ENCODE peak calls at places on chromosomes 6 and 20, in nine cellular contexts. One of them, this sample, is unnamed.

GRCh38 chr6:72401865-72402264 is 220.0 kb upstream of the KCNQ5 start:
- DNase-seq in CD4-positive, alpha-beta memory T cell: no peak
- DNase-seq in pancreas: no peak
- DNase-seq in brain microvascular endothelial cell: no peak
- DNase-seq in heart right ventricle: no peak
- DNase-seq in cardiac muscle cell: no peak
- DNase-seq in GM23248: no peak
- DNase-seq in effector memory CD4-positive, alpha-beta T cell: no peak
- DNase-seq in A549: no peak
- DNase-seq in this sample: no peak

GRCh38 chr6:137570307-137570832 is 76.2 kb upstream of the OLIG3 start:
- DNase-seq in CD4-positive, alpha-beta memory T cell: no peak
- DNase-seq in pancreas: no peak
- DNase-seq in brain microvascular endothelial cell: no peak
- DNase-seq in heart right ventricle: no peak
- DNase-seq in cardiac muscle cell: no peak
- DNase-seq in GM23248: no peak
- DNase-seq in effector memory CD4-positive, alpha-beta T cell: no peak
- DNase-seq in A549: no peak
- DNase-seq in this sample: no peak

GRCh38 chr6:33840064-33840926 is 36.5 kb upstream of the MLN start:
- DNase-seq in CD4-positive, alpha-beta memory T cell: peak; percentile 49
- DNase-seq in pancreas: no peak
- DNase-seq in brain microvascular endothelial cell: peak; percentile 95
- DNase-seq in heart right ventricle: no peak
- DNase-seq in cardiac muscle cell: peak; percentile 95
- DNase-seq in GM23248: peak; percentile 99
- DNase-seq in effector memory CD4-positive, alpha-beta T cell: no peak
- DNase-seq in A549: peak; percentile 95
- DNase-seq in this sample: peak; percentile 58

GRCh38 chr20:58071991-58072390 is 156.5 kb downstream of the ANKRD60 start:
- DNase-seq in CD4-positive, alpha-beta memory T cell: no peak
- DNase-seq in pancreas: no peak
- DNase-seq in brain microvascular endothelial cell: no peak
- DNase-seq in heart right ventricle: no peak
- DNase-seq in cardiac muscle cell: no peak
- DNase-seq in GM23248: no peak
- DNase-seq in effector memory CD4-positive, alpha-beta T cell: no peak
- DNase-seq in A549: no peak
- DNase-seq in this sample: no peak

GRCh38 chr20:347640-348484 is 951 bp downstream of the NRSN2 start:
- DNase-seq in CD4-positive, alpha-beta memory T cell: peak; percentile 62
- DNase-seq in pancreas: peak; percentile 88
- DNase-seq in brain microvascular endothelial cell: peak; percentile 87
- DNase-seq in heart right ventricle: peak; percentile 91
- DNase-seq in cardiac muscle cell: peak; percentile 98
- DNase-seq in GM23248: peak; percentile 97
- DNase-seq in effector memory CD4-positive, alpha-beta T cell: peak; percentile 62
- DNase-seq in A549: peak; percentile 97
- DNase-seq in this sample: peak; percentile 94

GRCh38 chr6:41815587-41815986 is 28.1 kb downstream of the TOMM6 start:
- DNase-seq in CD4-positive, alpha-beta memory T cell: no peak
- DNase-seq in pancreas: no peak
- DNase-seq in brain microvascular endothelial cell: no peak
- DNase-seq in heart right ventricle: no peak
- DNase-seq in cardiac muscle cell: no peak
- DNase-seq in GM23248: no peak
- DNase-seq in effector memory CD4-positive, alpha-beta T cell: no peak
- DNase-seq in A549: no peak
- DNase-seq in this sample: no peak

GRCh38 chr20:33770005-33770404 is 38.2 kb downstream of the ZNF341 start:
- DNase-seq in CD4-positive, alpha-beta memory T cell: no peak
- DNase-seq in pancreas: no peak
- DNase-seq in brain microvascular endothelial cell: no peak
- DNase-seq in heart right ventricle: peak; percentile 24
- DNase-seq in cardiac muscle cell: no peak
- DNase-seq in GM23248: no peak
- DNase-seq in effector memory CD4-positive, alpha-beta T cell: no peak
- DNase-seq in A549: no peak
- DNase-seq in this sample: no peak

GRCh38 chr6:91366781-91367180 is 779.9 kb upstream of the MAP3K7 start:
- DNase-seq in CD4-positive, alpha-beta memory T cell: no peak
- DNase-seq in pancreas: no peak
- DNase-seq in brain microvascular endothelial cell: no peak
- DNase-seq in heart right ventricle: no peak
- DNase-seq in cardiac muscle cell: no peak
- DNase-seq in GM23248: no peak
- DNase-seq in effector memory CD4-positive, alpha-beta T cell: no peak
- DNase-seq in A549: no peak
- DNase-seq in this sample: no peak

DNA sequence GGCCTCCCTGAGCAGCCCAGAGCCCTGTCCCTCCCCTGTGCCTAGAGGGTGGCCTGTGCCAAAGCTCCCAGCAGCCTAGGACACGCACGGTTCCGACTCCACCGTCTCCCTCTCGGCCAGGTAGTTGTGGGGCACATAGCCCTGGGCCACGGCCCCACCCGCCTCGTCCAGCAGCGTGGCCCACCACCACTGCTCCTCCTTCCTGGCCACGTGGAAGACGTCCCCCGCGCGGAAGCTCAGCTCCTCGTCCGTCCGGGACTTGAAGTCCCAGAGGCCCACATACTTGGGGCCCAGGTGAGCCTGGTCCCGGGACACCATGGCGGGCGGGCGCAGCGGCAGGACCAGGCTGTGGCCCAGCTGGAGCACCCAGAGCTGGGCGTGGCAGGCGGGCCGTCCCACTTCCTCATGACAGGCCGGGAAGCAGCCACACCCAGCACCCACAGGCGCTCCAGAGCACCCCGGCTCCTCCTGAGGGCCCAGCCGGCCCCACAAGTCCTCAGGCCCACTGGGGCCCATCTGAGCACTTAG is at the start of gene PTK6:
- DNase-seq in CD4-positive, alpha-beta memory T cell: peak; percentile 52
- DNase-seq in pancreas: peak; percentile 70
- DNase-seq in brain microvascular endothelial cell: no peak
- DNase-seq in heart right ventricle: peak; percentile 47
- DNase-seq in cardiac muscle cell: no peak
- DNase-seq in GM23248: no peak
- DNase-seq in effector memory CD4-positive, alpha-beta T cell: no peak
- DNase-seq in A549: peak; percentile 70
- DNase-seq in this sample: peak; percentile 79
- H3K4me3 ChIP-seq in CD4-positive, alpha-beta memory T cell: peak within 1 kb of the TSS; percentile 56
- H3K4me3 ChIP-seq in pancreas: peak within 1 kb of the TSS; percentile 26
- H3K4me3 ChIP-seq in brain microvascular endothelial cell: peak within 1 kb of the TSS; percentile 36
- H3K4me3 ChIP-seq in heart right ventricle: peak within 1 kb of the TSS; percentile 41
- H3K4me3 ChIP-seq in cardiac muscle cell: no peak within 1 kb of the TSS
- H3K4me3 ChIP-seq in GM23248: peak within 1 kb of the TSS; percentile 22
- H3K4me3 ChIP-seq in effector memory CD4-positive, alpha-beta T cell: peak within 1 kb of the TSS; percentile 40
- H3K4me3 ChIP-seq in A549: peak within 1 kb of the TSS; percentile 59
- H3K4me3 ChIP-seq in this sample: no peak within 1 kb of the TSS

GRCh38 chr6:83708546-83708969 is 343 bp downstream of the SNAP91 start:
- DNase-seq in CD4-positive, alpha-beta memory T cell: no peak
- DNase-seq in pancreas: no peak
- DNase-seq in brain microvascular endothelial cell: no peak
- DNase-seq in heart right ventricle: peak; percentile 8
- DNase-seq in cardiac muscle cell: peak; percentile 21
- DNase-seq in GM23248: peak; percentile 38
- DNase-seq in effector memory CD4-positive, alpha-beta T cell: no peak
- DNase-seq in A549: no peak
- DNase-seq in this sample: peak; percentile 73

GRCh38 chr6:83711958-83712357 is 3.1 kb upstream of the SNAP91 start:
- DNase-seq in CD4-positive, alpha-beta memory T cell: no peak
- DNase-seq in pancreas: no peak
- DNase-seq in brain microvascular endothelial cell: no peak
- DNase-seq in heart right ventricle: no peak
- DNase-seq in cardiac muscle cell: no peak
- DNase-seq in GM23248: no peak
- DNase-seq in effector memory CD4-positive, alpha-beta T cell: no peak
- DNase-seq in A549: no peak
- DNase-seq in this sample: no peak

GRCh38 chr6:83707829-83708545 is 914 bp downstream of the SNAP91 start:
- DNase-seq in CD4-positive, alpha-beta memory T cell: no peak
- DNase-seq in pancreas: no peak
- DNase-seq in brain microvascular endothelial cell: no peak
- DNase-seq in heart right ventricle: peak; percentile 10
- DNase-seq in cardiac muscle cell: peak; percentile 1
- DNase-seq in GM23248: peak; percentile 33
- DNase-seq in effector memory CD4-positive, alpha-beta T cell: no peak
- DNase-seq in A549: no peak
- DNase-seq in this sample: peak; percentile 40

GRCh38 chr6:83709748-83710050 is 798 bp upstream of the SNAP91 start:
- DNase-seq in CD4-positive, alpha-beta memory T cell: no peak
- DNase-seq in pancreas: no peak
- DNase-seq in brain microvascular endothelial cell: no peak
- DNase-seq in heart right ventricle: no peak
- DNase-seq in cardiac muscle cell: no peak
- DNase-seq in GM23248: no peak
- DNase-seq in effector memory CD4-positive, alpha-beta T cell: no peak
- DNase-seq in A549: no peak
- DNase-seq in this sample: no peak

DNA sequence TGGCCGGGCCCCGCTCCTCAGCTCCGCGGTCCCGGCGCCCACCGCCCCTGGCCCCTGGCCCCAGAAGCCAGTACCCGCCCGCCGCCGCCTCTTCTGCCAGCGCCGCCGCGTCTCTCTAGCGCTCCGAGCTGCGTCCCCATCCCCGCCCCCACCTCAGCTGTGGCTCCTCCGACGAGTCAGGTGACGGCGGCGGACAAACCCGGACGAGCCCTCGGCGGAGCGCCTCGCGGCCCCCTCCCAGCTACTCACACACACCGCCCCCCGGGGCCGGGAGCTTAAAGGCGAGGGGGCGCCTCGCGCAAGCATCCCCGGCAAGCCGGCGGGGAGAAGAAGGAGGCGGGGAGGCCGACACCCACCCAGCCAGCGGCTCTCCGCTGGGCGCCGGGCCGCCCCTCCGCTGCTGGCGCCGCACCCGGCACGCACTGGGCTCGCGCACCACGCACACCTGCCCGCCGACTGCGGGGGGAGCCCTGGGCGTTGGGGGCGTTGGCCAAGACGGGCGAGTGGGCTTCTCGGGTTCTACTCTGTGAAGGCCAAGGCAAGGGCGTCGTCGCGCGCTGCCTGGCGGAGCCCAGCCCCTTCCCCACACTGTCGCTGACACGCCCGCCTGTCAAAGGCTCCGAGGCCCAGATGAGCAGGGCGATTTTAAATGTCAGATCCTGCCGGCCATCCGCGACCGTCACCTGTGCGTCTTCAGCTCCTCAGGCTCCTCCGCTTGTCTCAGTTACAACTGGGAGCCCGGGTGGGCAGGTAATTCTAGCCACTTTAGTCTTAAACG is at the start of gene SNAP91:
- DNase-seq in CD4-positive, alpha-beta memory T cell: no peak
- DNase-seq in pancreas: peak; percentile 32
- DNase-seq in brain microvascular endothelial cell: no peak
- DNase-seq in heart right ventricle: peak; percentile 22
- DNase-seq in cardiac muscle cell: peak; percentile 22
- DNase-seq in GM23248: no peak
- DNase-seq in effector memory CD4-positive, alpha-beta T cell: no peak
- DNase-seq in A549: peak; percentile 12
- DNase-seq in this sample: peak; percentile 82
- H3K27ac ChIP-seq in CD4-positive, alpha-beta memory T cell: no peak within 1 kb of the TSS
- H3K27ac ChIP-seq in pancreas: no peak within 1 kb of the TSS
- H3K27ac ChIP-seq in brain microvascular endothelial cell: no peak within 1 kb of the TSS
- H3K27ac ChIP-seq in heart right ventricle: no peak within 1 kb of the TSS
- H3K27ac ChIP-seq in cardiac muscle cell: no peak within 1 kb of the TSS
- H3K27ac ChIP-seq in GM23248: no peak within 1 kb of the TSS
- H3K27ac ChIP-seq in effector memory CD4-positive, alpha-beta T cell: no peak within 1 kb of the TSS
- H3K27ac ChIP-seq in A549: peak within 1 kb of the TSS; percentile 74
- H3K27ac ChIP-seq in this sample: no peak within 1 kb of the TSS

DNA sequence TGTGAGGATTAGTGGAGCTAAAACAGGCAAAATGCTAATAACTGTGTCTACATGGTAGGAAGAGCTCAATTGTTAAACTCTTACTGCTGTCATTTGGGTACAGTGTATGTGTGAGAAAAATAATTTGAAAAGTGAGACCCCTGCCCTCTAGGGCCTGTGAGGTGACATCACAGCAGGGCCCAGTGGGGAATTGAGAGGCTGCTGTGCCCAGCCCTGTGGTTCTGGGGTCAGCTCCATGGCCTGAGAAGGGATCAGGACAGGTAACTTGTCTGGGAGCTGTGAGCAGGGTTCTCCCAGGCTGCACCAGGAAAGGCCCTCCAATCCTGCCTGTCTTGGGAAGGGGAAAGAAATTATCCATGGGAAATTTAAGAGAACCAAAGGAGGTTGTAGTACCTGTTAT is 1.3 kb downstream of the SIRPB1 start:
- DNase-seq in CD4-positive, alpha-beta memory T cell: no peak
- DNase-seq in pancreas: no peak
- DNase-seq in brain microvascular endothelial cell: no peak
- DNase-seq in heart right ventricle: no peak
- DNase-seq in cardiac muscle cell: no peak
- DNase-seq in GM23248: no peak
- DNase-seq in effector memory CD4-positive, alpha-beta T cell: no peak
- DNase-seq in A549: no peak
- DNase-seq in this sample: no peak
- H3K4me3 ChIP-seq in CD4-positive, alpha-beta memory T cell: no peak overlapping the region
- H3K4me3 ChIP-seq in pancreas: no peak overlapping the region
- H3K4me3 ChIP-seq in brain microvascular endothelial cell: no peak overlapping the region
- H3K4me3 ChIP-seq in heart right ventricle: no peak overlapping the region
- H3K4me3 ChIP-seq in cardiac muscle cell: no peak overlapping the region
- H3K4me3 ChIP-seq in GM23248: no peak overlapping the region
- H3K4me3 ChIP-seq in effector memory CD4-positive, alpha-beta T cell: no peak overlapping the region
- H3K4me3 ChIP-seq in A549: no peak overlapping the region
- H3K4me3 ChIP-seq in this sample: no peak overlapping the region

GRCh38 chr6:119598883-119599282 is 249.3 kb upstream of the MAN1A1 start:
- DNase-seq in CD4-positive, alpha-beta memory T cell: no peak
- DNase-seq in pancreas: peak; percentile 60
- DNase-seq in brain microvascular endothelial cell: no peak
- DNase-seq in heart right ventricle: no peak
- DNase-seq in cardiac muscle cell: no peak
- DNase-seq in GM23248: no peak
- DNase-seq in effector memory CD4-positive, alpha-beta T cell: no peak
- DNase-seq in A549: no peak
- DNase-seq in this sample: no peak

GRCh38 chr6:119604124-119604523 is 254.6 kb upstream of the MAN1A1 start:
- DNase-seq in CD4-positive, alpha-beta memory T cell: no peak
- DNase-seq in pancreas: no peak
- DNase-seq in brain microvascular endothelial cell: no peak
- DNase-seq in heart right ventricle: no peak
- DNase-seq in cardiac muscle cell: no peak
- DNase-seq in GM23248: no peak
- DNase-seq in effector memory CD4-positive, alpha-beta T cell: no peak
- DNase-seq in A549: no peak
- DNase-seq in this sample: no peak

GRCh38 chr6:119603501-119603900 is 253.9 kb upstream of the MAN1A1 start:
- DNase-seq in CD4-positive, alpha-beta memory T cell: peak; percentile 28
- DNase-seq in pancreas: no peak
- DNase-seq in brain microvascular endothelial cell: no peak
- DNase-seq in heart right ventricle: no peak
- DNase-seq in cardiac muscle cell: no peak
- DNase-seq in GM23248: no peak
- DNase-seq in effector memory CD4-positive, alpha-beta T cell: no peak
- DNase-seq in A549: no peak
- DNase-seq in this sample: no peak

DNA sequence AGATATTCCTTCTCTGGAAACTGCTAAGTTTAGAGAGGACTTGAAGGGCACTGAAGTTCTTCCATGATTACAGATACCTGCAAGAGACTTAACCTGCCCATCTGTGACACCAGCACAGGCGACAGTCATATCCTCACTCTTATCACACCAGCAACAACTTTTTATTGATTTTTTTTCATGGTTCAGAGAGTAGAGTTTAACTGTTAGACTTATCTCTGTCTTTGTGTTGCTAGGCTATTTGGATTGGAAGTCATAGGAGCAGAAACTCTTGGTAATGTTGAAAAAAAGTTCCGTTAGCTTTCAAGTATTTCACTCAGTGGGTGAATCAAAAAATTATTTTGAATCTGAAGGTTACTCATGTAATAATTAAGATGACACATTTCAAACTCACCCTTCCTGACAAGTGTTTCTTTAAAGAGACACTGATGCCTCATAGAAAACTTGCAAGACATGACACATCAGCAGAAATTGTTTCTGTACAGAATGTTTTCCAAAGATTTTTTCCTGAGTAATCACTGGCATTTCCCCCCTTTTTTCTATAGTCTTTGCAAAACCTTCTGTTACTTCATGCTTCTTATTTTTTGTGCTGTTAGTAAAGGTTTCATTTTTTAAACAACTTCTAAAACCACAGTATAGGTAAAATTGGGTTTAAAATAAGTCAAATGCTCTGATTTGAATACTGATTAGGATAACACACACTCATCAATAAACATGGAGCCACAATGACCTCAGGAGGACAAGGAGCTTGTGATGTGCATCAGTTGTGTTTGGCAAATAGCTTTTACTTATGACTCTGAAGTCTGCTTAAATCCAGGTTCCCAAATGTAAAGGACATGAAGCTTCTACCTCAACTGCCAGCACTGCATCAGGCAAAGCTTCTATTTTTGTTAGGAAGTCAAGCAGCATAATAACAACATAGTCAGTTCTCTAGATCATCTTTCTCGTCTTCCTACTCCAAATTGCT is 252.9 kb upstream of the MAN1A1 start:
- DNase-seq in CD4-positive, alpha-beta memory T cell: no peak
- DNase-seq in pancreas: no peak
- DNase-seq in brain microvascular endothelial cell: no peak
- DNase-seq in heart right ventricle: no peak
- DNase-seq in cardiac muscle cell: peak; percentile 30
- DNase-seq in GM23248: peak; percentile 83
- DNase-seq in effector memory CD4-positive, alpha-beta T cell: no peak
- DNase-seq in A549: no peak
- DNase-seq in this sample: no peak
- H3K27ac ChIP-seq in CD4-positive, alpha-beta memory T cell: no peak overlapping the region
- H3K27ac ChIP-seq in pancreas: no peak overlapping the region
- H3K27ac ChIP-seq in brain microvascular endothelial cell: no peak overlapping the region
- H3K27ac ChIP-seq in heart right ventricle: no peak overlapping the region
- H3K27ac ChIP-seq in cardiac muscle cell: no peak overlapping the region
- H3K27ac ChIP-seq in GM23248: peak overlapping the region; percentile 62
- H3K27ac ChIP-seq in effector memory CD4-positive, alpha-beta T cell: no peak overlapping the region
- H3K27ac ChIP-seq in A549: no peak overlapping the region
- H3K27ac ChIP-seq in this sample: no peak overlapping the region

This sample was measured in aorta.